ENCODE peak calls at places on chromosomes 13 and 19, in seven cellular contexts. One of them, this sample, is unnamed.

GRCh38 chr13:76024151-76024550 is 388.0 kb downstream of the LMO7 start:
- DNase-seq in erythroblast: no peak
- DNase-seq in stimulated activated CD8-positive, alpha-beta memory T cell treated with anti-CD3 and anti-CD28 coated beads, Interleukin-7, amount 100 ng/mL, for 24 hours: no peak
- DNase-seq in Karpas-422: no peak
- DNase-seq in GM23248: no peak
- DNase-seq in stimulated activated CD4-positive, alpha-beta T cell treated with anti-CD3 and anti-CD28 coated beads, Interleukin-2, amount 100 ng/mL, for 48 hours: no peak
- DNase-seq in activated CD8-positive, alpha-beta T cell treated with anti-CD3 and anti-CD28 coated beads, Interleukin-2, amount 10 ng/mL, durations not matched to agents 7 days and 5 days: no peak
- DNase-seq in this sample: no peak

GRCh38 chr13:26719356-26719945 is 41.1 kb downstream of the GPR12 start:
- DNase-seq in erythroblast: no peak
- DNase-seq in stimulated activated CD8-positive, alpha-beta memory T cell treated with anti-CD3 and anti-CD28 coated beads, Interleukin-7, amount 100 ng/mL, for 24 hours: no peak
- DNase-seq in Karpas-422: no peak
- DNase-seq in GM23248: peak
- DNase-seq in stimulated activated CD4-positive, alpha-beta T cell treated with anti-CD3 and anti-CD28 coated beads, Interleukin-2, amount 100 ng/mL, for 48 hours: no peak
- DNase-seq in activated CD8-positive, alpha-beta T cell treated with anti-CD3 and anti-CD28 coated beads, Interleukin-2, amount 10 ng/mL, durations not matched to agents 7 days and 5 days: no peak
- DNase-seq in this sample: no peak

GRCh38 chr13:26257049-26257448 is 3.1 kb downstream of the CDK8 start:
- DNase-seq in erythroblast: no peak
- DNase-seq in stimulated activated CD8-positive, alpha-beta memory T cell treated with anti-CD3 and anti-CD28 coated beads, Interleukin-7, amount 100 ng/mL, for 24 hours: no peak
- DNase-seq in Karpas-422: peak
- DNase-seq in GM23248: no peak
- DNase-seq in stimulated activated CD4-positive, alpha-beta T cell treated with anti-CD3 and anti-CD28 coated beads, Interleukin-2, amount 100 ng/mL, for 48 hours: no peak
- DNase-seq in activated CD8-positive, alpha-beta T cell treated with anti-CD3 and anti-CD28 coated beads, Interleukin-2, amount 10 ng/mL, durations not matched to agents 7 days and 5 days: no peak
- DNase-seq in this sample: no peak

GRCh38 chr13:100954430-100955361 is 280.1 kb upstream of the TMTC4 start:
- DNase-seq in erythroblast: no peak
- DNase-seq in stimulated activated CD8-positive, alpha-beta memory T cell treated with anti-CD3 and anti-CD28 coated beads, Interleukin-7, amount 100 ng/mL, for 24 hours: no peak
- DNase-seq in Karpas-422: no peak
- DNase-seq in GM23248: no peak
- DNase-seq in stimulated activated CD4-positive, alpha-beta T cell treated with anti-CD3 and anti-CD28 coated beads, Interleukin-2, amount 100 ng/mL, for 48 hours: no peak
- DNase-seq in activated CD8-positive, alpha-beta T cell treated with anti-CD3 and anti-CD28 coated beads, Interleukin-2, amount 10 ng/mL, durations not matched to agents 7 days and 5 days: no peak
- DNase-seq in this sample: no peak

GRCh38 chr13:87147076-87147475 is 524.1 kb upstream of the SLITRK5 start:
- DNase-seq in erythroblast: no peak
- DNase-seq in stimulated activated CD8-positive, alpha-beta memory T cell treated with anti-CD3 and anti-CD28 coated beads, Interleukin-7, amount 100 ng/mL, for 24 hours: no peak
- DNase-seq in Karpas-422: no peak
- DNase-seq in GM23248: peak
- DNase-seq in stimulated activated CD4-positive, alpha-beta T cell treated with anti-CD3 and anti-CD28 coated beads, Interleukin-2, amount 100 ng/mL, for 48 hours: no peak
- DNase-seq in activated CD8-positive, alpha-beta T cell treated with anti-CD3 and anti-CD28 coated beads, Interleukin-2, amount 10 ng/mL, durations not matched to agents 7 days and 5 days: no peak
- DNase-seq in this sample: no peak

GRCh38 chr19:41767105-41767504 is 11.8 kb downstream of the CEACAM6 start:
- DNase-seq in erythroblast: no peak
- DNase-seq in stimulated activated CD8-positive, alpha-beta memory T cell treated with anti-CD3 and anti-CD28 coated beads, Interleukin-7, amount 100 ng/mL, for 24 hours: no peak
- DNase-seq in Karpas-422: no peak
- DNase-seq in GM23248: no peak
- DNase-seq in stimulated activated CD4-positive, alpha-beta T cell treated with anti-CD3 and anti-CD28 coated beads, Interleukin-2, amount 100 ng/mL, for 48 hours: no peak
- DNase-seq in activated CD8-positive, alpha-beta T cell treated with anti-CD3 and anti-CD28 coated beads, Interleukin-2, amount 10 ng/mL, durations not matched to agents 7 days and 5 days: no peak
- DNase-seq in this sample: no peak

GRCh38 chr13:54859827-54860226 is 1831.2 kb downstream of the OLFM4 start:
- DNase-seq in erythroblast: no peak
- DNase-seq in stimulated activated CD8-positive, alpha-beta memory T cell treated with anti-CD3 and anti-CD28 coated beads, Interleukin-7, amount 100 ng/mL, for 24 hours: no peak
- DNase-seq in Karpas-422: no peak
- DNase-seq in GM23248: no peak
- DNase-seq in stimulated activated CD4-positive, alpha-beta T cell treated with anti-CD3 and anti-CD28 coated beads, Interleukin-2, amount 100 ng/mL, for 48 hours: no peak
- DNase-seq in activated CD8-positive, alpha-beta T cell treated with anti-CD3 and anti-CD28 coated beads, Interleukin-2, amount 10 ng/mL, durations not matched to agents 7 days and 5 days: no peak
- DNase-seq in this sample: no peak

GRCh38 chr19:375395-376110 is 31.0 kb upstream of the MIER2 start:
- DNase-seq in erythroblast: no peak
- DNase-seq in stimulated activated CD8-positive, alpha-beta memory T cell treated with anti-CD3 and anti-CD28 coated beads, Interleukin-7, amount 100 ng/mL, for 24 hours: no peak
- DNase-seq in Karpas-422: no peak
- DNase-seq in GM23248: no peak
- DNase-seq in stimulated activated CD4-positive, alpha-beta T cell treated with anti-CD3 and anti-CD28 coated beads, Interleukin-2, amount 100 ng/mL, for 48 hours: no peak
- DNase-seq in activated CD8-positive, alpha-beta T cell treated with anti-CD3 and anti-CD28 coated beads, Interleukin-2, amount 10 ng/mL, durations not matched to agents 7 days and 5 days: no peak
- DNase-seq in this sample: no peak

GRCh38 chr19:18858906-18859646 is 27.3 kb downstream of the UPF1 start:
- DNase-seq in erythroblast: no peak
- DNase-seq in stimulated activated CD8-positive, alpha-beta memory T cell treated with anti-CD3 and anti-CD28 coated beads, Interleukin-7, amount 100 ng/mL, for 24 hours: no peak
- DNase-seq in Karpas-422: no peak
- DNase-seq in GM23248: no peak
- DNase-seq in stimulated activated CD4-positive, alpha-beta T cell treated with anti-CD3 and anti-CD28 coated beads, Interleukin-2, amount 100 ng/mL, for 48 hours: no peak
- DNase-seq in activated CD8-positive, alpha-beta T cell treated with anti-CD3 and anti-CD28 coated beads, Interleukin-2, amount 10 ng/mL, durations not matched to agents 7 days and 5 days: no peak
- DNase-seq in this sample: no peak

GRCh38 chr13:112117258-112117954 is 50.5 kb downstream of the SOX1 start:
- DNase-seq in erythroblast: no peak
- DNase-seq in stimulated activated CD8-positive, alpha-beta memory T cell treated with anti-CD3 and anti-CD28 coated beads, Interleukin-7, amount 100 ng/mL, for 24 hours: no peak
- DNase-seq in Karpas-422: no peak
- DNase-seq in GM23248: no peak
- DNase-seq in stimulated activated CD4-positive, alpha-beta T cell treated with anti-CD3 and anti-CD28 coated beads, Interleukin-2, amount 100 ng/mL, for 48 hours: no peak
- DNase-seq in activated CD8-positive, alpha-beta T cell treated with anti-CD3 and anti-CD28 coated beads, Interleukin-2, amount 10 ng/mL, durations not matched to agents 7 days and 5 days: no peak
- DNase-seq in this sample: no peak

GRCh38 chr13:100644328-100644727 is 30.3 kb downstream of the TMTC4 start:
- DNase-seq in erythroblast: no peak
- DNase-seq in stimulated activated CD8-positive, alpha-beta memory T cell treated with anti-CD3 and anti-CD28 coated beads, Interleukin-7, amount 100 ng/mL, for 24 hours: no peak
- DNase-seq in Karpas-422: no peak
- DNase-seq in GM23248: no peak
- DNase-seq in stimulated activated CD4-positive, alpha-beta T cell treated with anti-CD3 and anti-CD28 coated beads, Interleukin-2, amount 100 ng/mL, for 48 hours: no peak
- DNase-seq in activated CD8-positive, alpha-beta T cell treated with anti-CD3 and anti-CD28 coated beads, Interleukin-2, amount 10 ng/mL, durations not matched to agents 7 days and 5 days: no peak
- DNase-seq in this sample: no peak

GRCh38 chr19:5130371-5131030 is 161.6 kb downstream of the KDM4B start:
- DNase-seq in erythroblast: no peak
- DNase-seq in stimulated activated CD8-positive, alpha-beta memory T cell treated with anti-CD3 and anti-CD28 coated beads, Interleukin-7, amount 100 ng/mL, for 24 hours: no peak
- DNase-seq in Karpas-422: peak
- DNase-seq in GM23248: no peak
- DNase-seq in stimulated activated CD4-positive, alpha-beta T cell treated with anti-CD3 and anti-CD28 coated beads, Interleukin-2, amount 100 ng/mL, for 48 hours: peak
- DNase-seq in activated CD8-positive, alpha-beta T cell treated with anti-CD3 and anti-CD28 coated beads, Interleukin-2, amount 10 ng/mL, durations not matched to agents 7 days and 5 days: peak
- DNase-seq in this sample: peak